ENCODE peak calls at places on chromosomes 5 and 9, in seven cellular contexts. Y, X, P, M, E, G and W are unnamed samples.

GRCh38 chr5:40791715-40792139 is 6.4 kb downstream of the PRKAA1 start:
- DNase-seq in Y (no peak), X (no peak), P (no peak), M (peak), E (no peak), G (no peak), W (no peak)

GRCh38 chr5:1800470-1801060 is 642 bp upstream of the NDUFS6 start:
- DNase-seq in Y (no peak), X (no peak), P (no peak), M (peak), E (no peak), G (no peak), W (peak)

GRCh38 chr9:132877818-132878694 is at the start of gene AK8:
- DNase-seq in Y (peak), X (peak), P (peak), M (peak), E (peak), G (peak), W (peak)

GRCh38 chr9:34025062-34025461 is 23.6 kb downstream of the UBAP2 start:
- DNase-seq in Y (no peak), X (no peak), P (no peak), M (no peak), E (no peak), G (no peak), W (no peak)

GRCh38 chr9:95091574-95091970 is 225.9 kb downstream of the FANCC start:
- DNase-seq in Y (no peak), X (no peak), P (peak), M (no peak), E (no peak), G (no peak), W (no peak)

GRCh38 chr5:147732552-147732883 is 50.0 kb downstream of the JAKMIP2 start:
- DNase-seq in Y (no peak), X (no peak), P (no peak), M (no peak), E (no peak), G (no peak), W (no peak)

GRCh38 chr9:113011911-113012381 is at the start of gene ZNF883:
- DNase-seq in Y (no peak), X (peak), P (no peak), M (peak), E (no peak), G (no peak), W (peak)

GRCh38 chr5:2135833-2136232 is 253.1 kb upstream of the IRX4 start:
- DNase-seq in Y (no peak), X (no peak), P (no peak), M (no peak), E (no peak), G (no peak), W (no peak)

GRCh38 chr5:67315082-67315801 is 118.6 kb upstream of the CD180 start:
- DNase-seq in Y (no peak), X (no peak), P (peak), M (no peak), E (no peak), G (no peak), W (no peak)

GRCh38 chr9:136544549-136545064 is 1.2 kb downstream of the NOTCH1 start:
- DNase-seq in Y (peak), X (peak), P (peak), M (no peak), E (no peak), G (peak), W (peak)

GRCh38 chr9:13627071-13627470 is 347.6 kb upstream of the MPDZ start:
- DNase-seq in Y (no peak), X (no peak), P (no peak), M (no peak), E (no peak), G (no peak), W (no peak)

GRCh38 chr5:52794519-52794918 is 6.8 kb downstream of the ITGA1 start:
- DNase-seq in Y (no peak), X (no peak), P (no peak), M (peak), E (no peak), G (no peak), W (no peak)

GRCh38 chr5:153504726-153505125 is 14.3 kb downstream of the GRIA1 start:
- DNase-seq in Y (no peak), X (no peak), P (no peak), M (no peak), E (no peak), G (no peak), W (no peak)

GRCh38 chr9:105246656-105247162 is 2.3 kb downstream of the SLC44A1 start:
- DNase-seq in Y (no peak), X (no peak), P (no peak), M (no peak), E (no peak), G (no peak), W (no peak)

GRCh38 chr5:68823301-68823700 is 270.5 kb upstream of the SLC30A5 start:
- DNase-seq in Y (no peak), X (no peak), P (no peak), M (no peak), E (no peak), G (no peak), W (no peak)

GRCh38 chr5:115624994-115625393 is 842 bp downstream of the TMED7 start:
- DNase-seq in Y (no peak), X (no peak), P (no peak), M (peak), E (no peak), G (no peak), W (no peak)

GRCh38 chr9:130143974-130144373 is 28.2 kb upstream of the NCS1 start:
- DNase-seq in Y (no peak), X (peak), P (no peak), M (no peak), E (no peak), G (no peak), W (peak)

GRCh38 chr5:502325-503079 is 21.7 kb downstream of the SLC9A3 start:
- DNase-seq in Y (no peak), X (no peak), P (no peak), M (no peak), E (no peak), G (no peak), W (no peak)

GRCh38 chr5:14807471-14807870 is 64.1 kb downstream of the ANKH start:
- DNase-seq in Y (no peak), X (no peak), P (no peak), M (no peak), E (no peak), G (no peak), W (no peak)

GRCh38 chr5:138463335-138464017 is 1.8 kb upstream of the EGR1 start:
- DNase-seq in Y (no peak), X (peak), P (no peak), M (no peak), E (peak), G (no peak), W (peak)

GRCh38 chr9:105316703-105317102 is 72.3 kb downstream of the SLC44A1 start:
- DNase-seq in Y (no peak), X (no peak), P (no peak), M (no peak), E (no peak), G (no peak), W (no peak)

GRCh38 chr9:122265265-122265900 is 701 bp downstream of the MRRF start:
- DNase-seq in Y (no peak), X (no peak), P (peak), M (peak), E (no peak), G (no peak), W (peak)

GRCh38 chr5:143601917-143602333 is 198.4 kb upstream of the NR3C1 start:
- DNase-seq in Y (no peak), X (no peak), P (no peak), M (no peak), E (no peak), G (no peak), W (peak)

GRCh38 chr5:91977599-91977998 is 594.5 kb upstream of the ARRDC3 start:
- DNase-seq in Y (no peak), X (no peak), P (no peak), M (no peak), E (no peak), G (no peak), W (no peak)

GRCh38 chr5:150428978-150429377 is 16.3 kb upstream of the CD74 start:
- DNase-seq in Y (no peak), X (no peak), P (no peak), M (no peak), E (no peak), G (no peak), W (no peak)

GRCh38 chr5:150429410-150429873 is 16.7 kb upstream of the CD74 start:
- DNase-seq in Y (no peak), X (no peak), P (no peak), M (no peak), E (no peak), G (no peak), W (no peak)

GRCh38 chr5:150431574-150431973 is 18.0 kb downstream of the RPS14 start:
- DNase-seq in Y (no peak), X (no peak), P (no peak), M (no peak), E (no peak), G (no peak), W (no peak)

GRCh38 chr5:150431048-150431447 is 18.3 kb upstream of the CD74 start:
- DNase-seq in Y (no peak), X (no peak), P (no peak), M (no peak), E (no peak), G (no peak), W (no peak)

DNA sequence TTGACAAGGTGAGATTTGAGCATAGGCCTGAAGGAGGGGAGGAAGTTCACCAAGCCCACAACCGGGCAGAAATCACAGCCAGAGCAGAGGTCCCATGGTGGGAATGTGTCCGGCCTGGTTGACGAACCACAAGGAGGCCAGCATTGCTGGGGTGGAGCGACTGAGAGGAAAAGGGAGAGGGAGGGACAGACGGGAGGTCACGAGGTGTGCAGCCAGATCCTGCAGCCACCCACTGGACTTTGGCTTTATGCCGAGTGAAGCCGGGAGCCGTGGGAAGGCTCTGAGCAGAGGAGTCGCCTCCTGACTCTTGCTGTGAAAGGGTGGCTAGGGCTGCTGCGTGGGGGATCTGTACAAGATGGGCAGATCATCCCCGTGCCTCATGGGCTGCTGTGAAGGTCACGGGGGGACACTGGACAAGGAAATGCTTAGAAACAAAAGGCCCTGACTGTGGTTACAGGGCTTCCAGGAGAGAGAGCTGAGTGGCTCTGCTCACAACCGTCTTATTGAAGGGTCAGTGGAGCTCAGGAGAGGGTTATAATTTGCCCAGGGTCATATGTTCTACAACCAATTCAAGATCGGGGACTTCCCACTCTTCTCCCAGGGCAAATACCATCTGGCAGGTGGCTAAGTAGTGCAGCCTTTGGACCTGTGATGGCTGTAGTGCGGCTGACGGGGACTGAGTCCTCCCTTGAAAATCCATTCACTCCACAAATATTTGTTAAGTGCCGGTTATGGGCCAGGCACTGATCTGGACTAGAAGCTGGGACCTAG is 15.6 kb upstream of the CD74 start:
- DNase-seq in Y (peak), X (no peak), P (no peak), M (peak), E (peak), G (no peak), W (peak)
- TF ChIP-seq POLR2A in Y (no peak), X (no peak), P (no peak), M (peak), E (no peak), G (no peak), W (no peak)

GRCh38 chr9:87606921-87607521 is 109.4 kb downstream of the DAPK1 start:
- DNase-seq in Y (no peak), X (no peak), P (peak), M (no peak), E (no peak), G (no peak), W (no peak)
- TF ChIP-seq POLR2A in Y (no peak), X (no peak), P (no peak), M (no peak), E (no peak), G (no peak), W (no peak)

GRCh38 chr9:419571-420156 is 205.0 kb downstream of the DOCK8 start:
- DNase-seq in Y (no peak), X (no peak), P (no peak), M (no peak), E (no peak), G (no peak), W (no peak)
- TF ChIP-seq POLR2A in Y (no peak), X (no peak), P (no peak), M (no peak), E (no peak), G (no peak), W (no peak)

GRCh38 chr9:115117999-115118470 is at the start of gene TNC:
- DNase-seq in Y (peak), X (peak), P (peak), M (no peak), E (peak), G (no peak), W (peak)

GRCh38 chr9:115115924-115116323 is 2.0 kb downstream of the TNC start:
- DNase-seq in Y (no peak), X (no peak), P (peak), M (no peak), E (no peak), G (no peak), W (no peak)

GRCh38 chr9:115115117-115115880 is 2.7 kb downstream of the TNC start:
- DNase-seq in Y (no peak), X (no peak), P (peak), M (no peak), E (no peak), G (no peak), W (no peak)

GRCh38 chr9:115118471-115119156 is 657 bp upstream of the TNC start:
- DNase-seq in Y (peak), X (peak), P (peak), M (no peak), E (peak), G (no peak), W (peak)

DNA sequence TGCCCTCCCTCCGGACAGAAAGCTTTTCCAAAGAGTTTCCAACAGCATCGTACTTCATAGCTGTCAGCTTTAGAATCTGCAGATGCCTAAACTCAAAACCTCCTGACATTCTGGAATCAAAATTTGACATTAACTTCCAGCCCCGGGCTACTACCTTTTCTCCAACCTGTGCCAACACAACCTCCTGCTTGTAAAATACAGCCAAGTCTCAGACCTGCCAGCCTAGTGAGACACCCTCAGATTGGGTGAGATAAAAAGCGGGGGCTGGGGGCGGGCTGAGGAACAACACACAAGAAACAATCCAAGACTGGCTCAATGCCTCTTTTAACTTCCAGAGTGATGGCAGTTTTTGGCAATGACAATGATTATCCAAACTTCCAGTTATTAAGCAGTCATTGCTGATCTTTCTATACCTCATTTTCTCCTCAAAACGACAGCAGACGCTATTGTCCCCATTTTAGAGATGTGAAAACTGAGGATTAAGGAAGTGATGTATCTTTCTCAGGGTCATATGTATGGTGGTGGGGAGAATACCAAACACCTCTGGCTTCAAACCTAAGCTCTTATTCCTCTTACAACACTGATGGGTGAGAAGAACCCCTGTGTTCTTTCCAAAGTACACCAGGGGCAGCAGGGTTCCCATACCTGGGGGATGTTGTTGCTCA is 1.2 kb downstream of the TNC start:
- DNase-seq in Y (no peak), X (no peak), P (no peak), M (no peak), E (no peak), G (no peak), W (no peak)
- TF ChIP-seq POLR2A in Y (no peak), X (no peak), P (no peak), M (no peak), E (no peak), G (no peak), W (no peak)

GRCh38 chr9:35051069-35051967 is 21.1 kb downstream of the VCP start:
- DNase-seq in Y (peak), X (peak), P (no peak), M (peak), E (no peak), G (no peak), W (peak)

GRCh38 chr9:35056571-35057270 is 15.7 kb downstream of the VCP start:
- DNase-seq in Y (no peak), X (no peak), P (no peak), M (no peak), E (no peak), G (no peak), W (no peak)

GRCh38 chr9:35054871-35055644 is 17.4 kb downstream of the VCP start:
- DNase-seq in Y (no peak), X (no peak), P (no peak), M (no peak), E (no peak), G (no peak), W (no peak)

GRCh38 chr9:35057271-35057620 is 15.2 kb downstream of the VCP start:
- DNase-seq in Y (no peak), X (no peak), P (no peak), M (no peak), E (no peak), G (no peak), W (no peak)

DNA sequence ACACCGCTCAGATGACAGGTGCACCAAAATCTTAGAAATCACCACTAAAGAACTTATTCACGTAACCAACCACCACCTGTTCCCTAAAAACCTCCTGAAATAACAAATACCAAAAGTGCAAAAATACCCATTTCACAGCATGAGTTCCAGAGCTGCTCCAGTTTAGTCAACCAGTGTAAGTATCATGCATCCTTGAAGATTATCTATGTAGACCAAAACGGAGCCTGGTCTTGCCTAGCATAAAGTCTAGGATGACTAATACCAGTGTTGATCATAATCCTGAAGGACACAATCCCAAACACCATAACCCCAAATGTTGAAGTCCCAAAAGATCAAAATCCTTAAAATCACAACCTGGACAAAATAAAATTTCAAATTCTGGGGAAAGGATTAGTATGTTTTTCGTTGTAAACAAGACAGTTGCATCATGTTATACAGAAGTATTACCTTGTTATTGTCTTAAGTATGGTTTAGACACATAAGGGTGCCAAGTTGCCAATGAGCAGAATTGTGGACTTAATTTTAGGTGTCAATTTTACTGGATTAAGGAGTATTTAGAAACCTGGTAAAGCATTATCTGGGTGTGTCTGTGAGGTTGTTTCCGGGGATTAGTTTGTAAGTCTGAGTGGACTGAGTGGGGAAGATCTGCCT is 18.1 kb downstream of the VCP start:
- DNase-seq in Y (no peak), X (no peak), P (no peak), M (no peak), E (no peak), G (no peak), W (no peak)
- TF ChIP-seq POLR2A in Y (no peak), X (no peak), P (no peak), M (no peak), E (no peak), G (peak), W (no peak)

GRCh38 chr5:124743534-124744169 is 2.8 kb downstream of the ZNF608 start:
- DNase-seq in Y (no peak), X (no peak), P (no peak), M (no peak), E (no peak), G (no peak), W (peak)
- TF ChIP-seq POLR2A in Y (no peak), X (no peak), P (no peak), M (no peak), E (no peak), G (peak), W (peak)

DNA sequence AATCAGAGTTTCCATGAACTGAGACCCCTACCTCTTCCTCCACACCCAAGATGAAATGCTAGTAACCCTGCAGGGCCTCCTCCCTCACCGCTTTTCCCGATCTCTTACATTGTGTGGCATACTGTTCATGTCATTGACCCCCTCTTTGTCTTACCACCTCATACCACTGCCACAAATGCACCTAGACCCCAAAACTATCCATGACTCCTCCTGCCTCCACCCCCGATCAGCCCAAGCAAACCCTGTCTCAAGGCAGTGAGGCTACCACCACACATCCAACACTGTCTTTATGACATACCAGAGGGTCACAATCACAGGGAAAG is 55.7 kb downstream of the PLAC8L1 start:
- DNase-seq in Y (no peak), X (no peak), P (no peak), M (no peak), E (no peak), G (no peak), W (no peak)
- TF ChIP-seq POLR2A in Y (no peak), X (no peak), P (no peak), M (no peak), E (no peak), G (no peak), W (no peak)

DNA sequence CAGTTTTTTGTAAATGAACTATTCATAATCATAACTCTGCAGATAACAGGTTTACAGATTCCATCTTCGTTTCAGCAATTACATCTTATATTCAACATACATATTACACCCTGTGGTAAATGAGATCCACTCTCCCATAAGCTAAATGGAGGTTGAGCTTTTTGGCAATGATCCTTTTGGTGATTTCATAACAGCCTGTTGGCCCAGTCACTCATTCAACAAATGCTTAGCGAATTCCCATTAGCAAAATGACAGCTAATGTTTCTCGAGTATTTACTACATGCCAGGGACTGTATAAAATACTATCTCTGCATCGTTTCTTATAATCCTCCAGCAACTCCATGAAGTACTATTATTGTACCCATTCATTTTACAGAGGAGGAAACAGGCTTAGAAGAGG is 25.4 kb upstream of the AGXT2 start:
- DNase-seq in Y (no peak), X (no peak), P (no peak), M (no peak), E (no peak), G (no peak), W (no peak)
- TF ChIP-seq POLR2A in Y (no peak), X (no peak), P (no peak), M (no peak), E (no peak), G (no peak), W (no peak)